ENCODE peak calls at places on chromosomes 4 and X, in five cellular contexts. One of them, this sample, is unnamed.

GRCh38 chr4:41172772-41173171 is 41.6 kb downstream of the APBB2 start:
- DNase-seq in progenitor cell of endocrine pancreas: no peak
- DNase-seq in glutamatergic neuron: no peak
- DNase-seq in choroid plexus epithelial cell: no peak
- DNase-seq in ascending aorta: no peak
- DNase-seq in this sample: no peak

GRCh38 chr4:59122626-59123025 is 2012.4 kb upstream of the IGFBP7 start:
- DNase-seq in ascending aorta: no peak
- DNase-seq in glutamatergic neuron: no peak
- DNase-seq in choroid plexus epithelial cell: no peak
- DNase-seq in progenitor cell of endocrine pancreas: no peak
- DNase-seq in this sample: no peak

GRCh38 chrX:53606456-53606855 is 80.1 kb downstream of the HUWE1 start:
- DNase-seq in ascending aorta: no peak
- DNase-seq in glutamatergic neuron: no peak
- DNase-seq in choroid plexus epithelial cell: no peak
- DNase-seq in progenitor cell of endocrine pancreas: no peak
- DNase-seq in this sample: no peak

GRCh38 chrX:133045986-133046385 is 50.9 kb downstream of the USP26 start:
- DNase-seq in choroid plexus epithelial cell: peak; percentile 51
- DNase-seq in progenitor cell of endocrine pancreas: no peak
- DNase-seq in glutamatergic neuron: no peak
- DNase-seq in ascending aorta: no peak
- DNase-seq in this sample: no peak

GRCh38 chrX:40031861-40032422 is 65.8 kb downstream of the BCOR start:
- DNase-seq in choroid plexus epithelial cell: no peak
- DNase-seq in progenitor cell of endocrine pancreas: no peak
- DNase-seq in glutamatergic neuron: no peak
- DNase-seq in ascending aorta: no peak
- DNase-seq in this sample: no peak

GRCh38 chrX:99761731-99762130 is 648.3 kb downstream of the PCDH19 start:
- DNase-seq in glutamatergic neuron: no peak
- DNase-seq in progenitor cell of endocrine pancreas: no peak
- DNase-seq in ascending aorta: no peak
- DNase-seq in choroid plexus epithelial cell: no peak
- DNase-seq in this sample: no peak

GRCh38 chrX:13937370-13938052 is 92.2 kb downstream of the GEMIN8 start:
- DNase-seq in progenitor cell of endocrine pancreas: no peak
- DNase-seq in choroid plexus epithelial cell: peak; percentile 5
- DNase-seq in ascending aorta: no peak
- DNase-seq in glutamatergic neuron: no peak
- DNase-seq in this sample: no peak

GRCh38 chr4:182533948-182534347 is 290.7 kb downstream of the TENM3 start:
- DNase-seq in ascending aorta: no peak
- DNase-seq in choroid plexus epithelial cell: peak; percentile 68
- DNase-seq in progenitor cell of endocrine pancreas: no peak
- DNase-seq in glutamatergic neuron: no peak
- DNase-seq in this sample: no peak

GRCh38 chrX:55778322-55778721 is 60.8 kb downstream of the RRAGB start:
- DNase-seq in glutamatergic neuron: no peak
- DNase-seq in ascending aorta: no peak
- DNase-seq in choroid plexus epithelial cell: peak; percentile 21
- DNase-seq in progenitor cell of endocrine pancreas: no peak
- DNase-seq in this sample: no peak

DNA sequence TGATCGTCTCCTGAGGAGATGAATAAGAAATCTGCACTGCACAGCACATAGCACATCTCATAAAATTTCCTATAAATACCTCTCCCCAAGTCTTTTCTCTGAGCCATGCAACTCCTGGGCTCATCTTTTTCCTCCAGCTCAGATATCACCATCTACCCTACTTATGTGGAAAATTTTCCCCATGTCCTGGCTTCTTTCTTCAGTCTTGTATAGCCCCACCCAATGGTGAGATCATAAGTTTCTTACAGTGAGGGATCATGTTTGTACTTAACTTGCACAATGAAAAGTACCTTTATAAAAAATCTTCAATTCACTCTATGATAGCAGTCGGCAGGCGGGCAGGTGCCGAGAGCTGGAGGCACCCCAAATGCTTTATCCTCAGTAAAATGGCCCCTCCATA is 198.6 kb upstream of the S100G start:
- DNase-seq in choroid plexus epithelial cell: peak; percentile 8
- DNase-seq in progenitor cell of endocrine pancreas: no peak
- DNase-seq in ascending aorta: no peak
- DNase-seq in glutamatergic neuron: no peak
- DNase-seq in this sample: no peak
- TF ChIP-seq CTCF in choroid plexus epithelial cell: no peak
- TF ChIP-seq CTCF in progenitor cell of endocrine pancreas: no peak
- TF ChIP-seq CTCF in ascending aorta: no peak
- TF ChIP-seq CTCF in glutamatergic neuron: no peak
- TF ChIP-seq CTCF in this sample: no peak

GRCh38 chr4:129526812-129527211 is 430.9 kb downstream of the C4orf33 start:
- DNase-seq in choroid plexus epithelial cell: peak; percentile 33
- DNase-seq in ascending aorta: no peak
- DNase-seq in glutamatergic neuron: no peak
- DNase-seq in progenitor cell of endocrine pancreas: no peak
- DNase-seq in this sample: no peak
- TF ChIP-seq CTCF in choroid plexus epithelial cell: no peak
- TF ChIP-seq CTCF in ascending aorta: no peak
- TF ChIP-seq CTCF in glutamatergic neuron: no peak
- TF ChIP-seq CTCF in progenitor cell of endocrine pancreas: no peak
- TF ChIP-seq CTCF in this sample: no peak

GRCh38 chr4:55887594-55887993 is 34.1 kb downstream of the EXOC1 start:
- DNase-seq in ascending aorta: no peak
- DNase-seq in choroid plexus epithelial cell: no peak
- DNase-seq in progenitor cell of endocrine pancreas: no peak
- DNase-seq in glutamatergic neuron: no peak
- DNase-seq in this sample: no peak
- TF ChIP-seq CTCF in ascending aorta: no peak
- TF ChIP-seq CTCF in choroid plexus epithelial cell: peak; percentile 34
- TF ChIP-seq CTCF in progenitor cell of endocrine pancreas: peak; percentile 20
- TF ChIP-seq CTCF in glutamatergic neuron: no peak
- TF ChIP-seq CTCF in this sample: no peak

DNA sequence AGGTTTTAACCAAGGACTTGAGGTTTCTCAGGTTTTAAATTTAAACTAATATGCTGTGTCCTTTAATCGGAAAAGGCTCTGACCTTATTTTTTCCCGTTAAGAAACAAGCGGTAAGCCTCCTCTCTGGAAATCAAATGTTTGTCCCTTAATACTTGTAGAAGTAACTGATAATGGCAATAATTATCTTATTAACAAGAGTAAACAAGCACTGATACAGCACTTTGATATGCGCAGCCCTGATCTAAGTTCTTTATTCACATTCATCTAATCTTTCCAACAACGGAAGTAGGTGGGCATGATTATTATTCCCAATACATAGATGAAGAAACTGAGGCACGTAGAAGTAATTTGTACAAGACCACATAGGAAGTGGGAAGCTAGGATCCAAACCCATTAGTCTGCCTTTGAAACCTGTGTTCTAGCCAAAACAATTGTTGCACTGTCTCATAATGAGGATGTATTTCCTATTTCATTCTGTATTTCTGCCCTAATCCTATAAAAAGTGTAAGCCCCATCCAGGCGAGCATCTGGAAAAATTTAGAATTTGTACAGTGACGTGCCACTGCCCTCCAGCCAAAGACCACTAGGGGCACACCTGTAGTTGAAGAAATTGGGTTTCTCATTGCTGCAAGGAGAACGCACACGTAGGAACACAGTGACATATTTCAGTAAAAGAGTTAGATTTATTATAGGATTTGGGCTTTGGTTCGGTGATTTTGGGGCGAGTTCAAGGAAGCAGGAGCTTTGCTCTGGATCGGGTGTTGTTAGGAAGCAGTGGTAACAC is 605 bp downstream of the CXorf58 start:
- DNase-seq in progenitor cell of endocrine pancreas: no peak
- DNase-seq in ascending aorta: no peak
- DNase-seq in glutamatergic neuron: no peak
- DNase-seq in choroid plexus epithelial cell: no peak
- DNase-seq in this sample: no peak
- TF ChIP-seq CTCF in progenitor cell of endocrine pancreas: peak; percentile 67
- TF ChIP-seq CTCF in ascending aorta: peak; percentile 33
- TF ChIP-seq CTCF in glutamatergic neuron: no peak
- TF ChIP-seq CTCF in choroid plexus epithelial cell: peak; percentile 45
- TF ChIP-seq CTCF in this sample: no peak

DNA sequence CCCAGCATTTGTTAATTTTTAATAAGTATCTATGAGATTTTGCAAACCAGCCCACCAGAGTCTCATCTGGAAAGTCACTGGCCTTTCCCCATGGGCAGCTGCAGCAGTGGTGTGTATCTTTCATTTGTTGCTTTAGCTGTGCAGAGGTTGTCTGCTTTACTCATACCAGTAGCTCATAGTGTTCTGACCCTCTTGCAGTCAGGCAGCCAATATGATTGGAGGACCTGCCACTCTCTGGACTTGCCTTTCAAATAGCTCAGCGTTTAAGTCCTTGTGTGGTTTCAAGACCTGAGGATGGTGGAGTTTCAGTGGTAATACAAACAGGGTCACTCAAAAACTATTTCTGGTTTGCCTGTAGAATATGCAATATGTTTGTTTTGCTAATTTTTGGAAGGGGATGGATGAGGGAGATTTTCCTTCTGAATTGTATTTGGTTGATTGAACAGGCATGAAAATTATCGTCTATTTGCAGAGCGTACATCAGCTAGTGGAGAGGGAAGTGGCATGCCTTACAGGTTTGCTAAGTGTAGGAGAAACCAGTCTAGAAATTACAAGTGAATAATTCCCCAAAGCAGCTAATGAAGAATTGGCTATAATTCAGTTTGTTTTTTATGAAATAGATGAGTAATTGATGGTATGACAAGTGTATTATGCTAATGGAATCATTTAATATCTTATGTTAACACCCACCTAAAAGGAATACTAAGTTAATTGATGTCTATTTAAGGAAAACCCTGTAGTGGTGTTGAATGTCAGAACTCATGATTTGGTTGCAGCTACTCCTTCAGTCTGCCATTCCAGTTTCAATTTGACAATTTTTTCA is 8.9 kb downstream of the POLA1 start:
- DNase-seq in ascending aorta: no peak
- DNase-seq in glutamatergic neuron: no peak
- DNase-seq in progenitor cell of endocrine pancreas: no peak
- DNase-seq in choroid plexus epithelial cell: no peak
- DNase-seq in this sample: peak; percentile 44
- TF ChIP-seq CTCF in ascending aorta: no peak
- TF ChIP-seq CTCF in glutamatergic neuron: no peak
- TF ChIP-seq CTCF in progenitor cell of endocrine pancreas: no peak
- TF ChIP-seq CTCF in choroid plexus epithelial cell: no peak
- TF ChIP-seq CTCF in this sample: no peak

DNA sequence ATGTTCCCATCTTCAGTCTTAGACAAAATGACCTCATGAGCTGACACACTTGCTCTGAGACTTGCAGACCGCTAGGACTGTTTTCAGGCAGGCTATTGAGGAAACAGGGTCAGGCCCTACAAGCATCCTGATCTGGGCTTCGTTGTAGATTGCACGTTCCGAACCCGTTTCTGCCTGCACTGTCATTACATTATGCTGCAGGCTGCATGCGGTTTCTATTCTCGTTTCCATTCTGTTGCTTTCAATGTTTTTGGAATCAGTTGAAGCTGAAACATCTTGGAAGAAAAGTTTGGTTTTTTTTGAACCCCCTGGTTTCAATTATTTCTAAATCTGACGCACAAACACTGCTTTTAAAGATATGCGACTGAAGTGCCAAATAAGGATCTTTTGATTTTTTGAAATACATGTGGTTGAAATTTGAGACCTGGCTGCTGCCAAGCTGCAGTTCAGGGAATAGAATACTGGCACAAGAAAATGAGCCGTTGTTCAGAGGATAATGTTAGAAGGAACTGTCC is 716.1 kb upstream of the INTU start:
- DNase-seq in choroid plexus epithelial cell: peak; percentile 85
- DNase-seq in ascending aorta: no peak
- DNase-seq in glutamatergic neuron: no peak
- DNase-seq in progenitor cell of endocrine pancreas: no peak
- DNase-seq in this sample: no peak
- TF ChIP-seq CTCF in choroid plexus epithelial cell: peak; percentile 38
- TF ChIP-seq CTCF in ascending aorta: no peak
- TF ChIP-seq CTCF in glutamatergic neuron: no peak
- TF ChIP-seq CTCF in progenitor cell of endocrine pancreas: no peak
- TF ChIP-seq CTCF in this sample: no peak